ENCODE peak calls at places on chromosome 3, in six cellular contexts. One of them, this sample, is unnamed.

GRCh38 chr3:32502089-32502943 is at the start of gene CMTM6:
- DNase-seq in activated CD8-positive, alpha-beta memory T cell treated with anti-CD3 and anti-CD28 coated beads for 48 hours: peak; percentile 51
- DNase-seq in stimulated activated naive CD4-positive, alpha-beta T cell treated with Interleukin-2 at 50 U/mL for 16 hours: peak; percentile 79
- DNase-seq in T-helper 9 cell: peak; percentile 74
- DNase-seq in LoVo: peak; percentile 80
- DNase-seq in Calu3: peak; percentile 79
- DNase-seq in this sample: peak; percentile 78

GRCh38 chr3:46898321-46899150 is 21.0 kb downstream of the PTH1R start:
- DNase-seq in activated CD8-positive, alpha-beta memory T cell treated with anti-CD3 and anti-CD28 coated beads for 48 hours: no peak
- DNase-seq in LoVo: no peak
- DNase-seq in stimulated activated naive CD4-positive, alpha-beta T cell treated with Interleukin-2 at 50 U/mL for 16 hours: no peak
- DNase-seq in Calu3: peak; percentile 32
- DNase-seq in T-helper 9 cell: no peak
- DNase-seq in this sample: no peak

GRCh38 chr3:175046666-175047065 is 187.5 kb downstream of the NAALADL2 start:
- DNase-seq in activated CD8-positive, alpha-beta memory T cell treated with anti-CD3 and anti-CD28 coated beads for 48 hours: no peak
- DNase-seq in Calu3: no peak
- DNase-seq in T-helper 9 cell: no peak
- DNase-seq in LoVo: no peak
- DNase-seq in stimulated activated naive CD4-positive, alpha-beta T cell treated with Interleukin-2 at 50 U/mL for 16 hours: no peak
- DNase-seq in this sample: no peak

GRCh38 chr3:12444582-12445468 is 39.5 kb upstream of the TSEN2 start:
- DNase-seq in T-helper 9 cell: no peak
- DNase-seq in activated CD8-positive, alpha-beta memory T cell treated with anti-CD3 and anti-CD28 coated beads for 48 hours: no peak
- DNase-seq in LoVo: peak; percentile 95
- DNase-seq in stimulated activated naive CD4-positive, alpha-beta T cell treated with Interleukin-2 at 50 U/mL for 16 hours: no peak
- DNase-seq in Calu3: peak; percentile 90
- DNase-seq in this sample: no peak

GRCh38 chr3:105304487-105304886 is 62.2 kb upstream of the ALCAM start:
- DNase-seq in Calu3: no peak
- DNase-seq in T-helper 9 cell: no peak
- DNase-seq in stimulated activated naive CD4-positive, alpha-beta T cell treated with Interleukin-2 at 50 U/mL for 16 hours: no peak
- DNase-seq in LoVo: no peak
- DNase-seq in activated CD8-positive, alpha-beta memory T cell treated with anti-CD3 and anti-CD28 coated beads for 48 hours: no peak
- DNase-seq in this sample: no peak

GRCh38 chr3:132038198-132038825 is 3.5 kb upstream of the CPNE4 start:
- DNase-seq in stimulated activated naive CD4-positive, alpha-beta T cell treated with Interleukin-2 at 50 U/mL for 16 hours: no peak
- DNase-seq in activated CD8-positive, alpha-beta memory T cell treated with anti-CD3 and anti-CD28 coated beads for 48 hours: no peak
- DNase-seq in LoVo: peak; percentile 17
- DNase-seq in Calu3: no peak
- DNase-seq in T-helper 9 cell: no peak
- DNase-seq in this sample: no peak

GRCh38 chr3:171566803-171567422 is 106.7 kb upstream of the TNIK start:
- DNase-seq in stimulated activated naive CD4-positive, alpha-beta T cell treated with Interleukin-2 at 50 U/mL for 16 hours: no peak
- DNase-seq in activated CD8-positive, alpha-beta memory T cell treated with anti-CD3 and anti-CD28 coated beads for 48 hours: no peak
- DNase-seq in Calu3: peak; percentile 21
- DNase-seq in LoVo: peak; percentile 52
- DNase-seq in T-helper 9 cell: no peak
- DNase-seq in this sample: no peak

GRCh38 chr3:10977864-10978510 is 14.6 kb upstream of the SLC6A1 start:
- DNase-seq in Calu3: no peak
- DNase-seq in stimulated activated naive CD4-positive, alpha-beta T cell treated with Interleukin-2 at 50 U/mL for 16 hours: no peak
- DNase-seq in LoVo: no peak
- DNase-seq in T-helper 9 cell: no peak
- DNase-seq in activated CD8-positive, alpha-beta memory T cell treated with anti-CD3 and anti-CD28 coated beads for 48 hours: no peak
- DNase-seq in this sample: peak; percentile 55

GRCh38 chr3:99686469-99686868 is 48.1 kb downstream of the COL8A1 start:
- DNase-seq in LoVo: no peak
- DNase-seq in Calu3: no peak
- DNase-seq in activated CD8-positive, alpha-beta memory T cell treated with anti-CD3 and anti-CD28 coated beads for 48 hours: no peak
- DNase-seq in stimulated activated naive CD4-positive, alpha-beta T cell treated with Interleukin-2 at 50 U/mL for 16 hours: no peak
- DNase-seq in T-helper 9 cell: no peak
- DNase-seq in this sample: no peak

GRCh38 chr3:86867990-86868389 is 123.0 kb downstream of the VGLL3 start:
- DNase-seq in stimulated activated naive CD4-positive, alpha-beta T cell treated with Interleukin-2 at 50 U/mL for 16 hours: no peak
- DNase-seq in T-helper 9 cell: no peak
- DNase-seq in Calu3: no peak
- DNase-seq in activated CD8-positive, alpha-beta memory T cell treated with anti-CD3 and anti-CD28 coated beads for 48 hours: no peak
- DNase-seq in LoVo: no peak
- DNase-seq in this sample: no peak

GRCh38 chr3:194375473-194375872 is 5.9 kb upstream of the LRRC15 start:
- DNase-seq in Calu3: no peak
- DNase-seq in T-helper 9 cell: no peak
- DNase-seq in activated CD8-positive, alpha-beta memory T cell treated with anti-CD3 and anti-CD28 coated beads for 48 hours: no peak
- DNase-seq in LoVo: no peak
- DNase-seq in stimulated activated naive CD4-positive, alpha-beta T cell treated with Interleukin-2 at 50 U/mL for 16 hours: no peak
- DNase-seq in this sample: no peak

GRCh38 chr3:41329881-41330280 is 130.6 kb downstream of the CTNNB1 start:
- DNase-seq in LoVo: no peak
- DNase-seq in T-helper 9 cell: no peak
- DNase-seq in Calu3: no peak
- DNase-seq in stimulated activated naive CD4-positive, alpha-beta T cell treated with Interleukin-2 at 50 U/mL for 16 hours: no peak
- DNase-seq in activated CD8-positive, alpha-beta memory T cell treated with anti-CD3 and anti-CD28 coated beads for 48 hours: no peak
- DNase-seq in this sample: no peak

GRCh38 chr3:124157000-124157712 is 165.2 kb upstream of the ROPN1 start:
- DNase-seq in activated CD8-positive, alpha-beta memory T cell treated with anti-CD3 and anti-CD28 coated beads for 48 hours: no peak
- DNase-seq in T-helper 9 cell: no peak
- DNase-seq in stimulated activated naive CD4-positive, alpha-beta T cell treated with Interleukin-2 at 50 U/mL for 16 hours: no peak
- DNase-seq in LoVo: no peak
- DNase-seq in Calu3: no peak
- DNase-seq in this sample: no peak

This sample was measured in H1.